ENCODE peak calls at places on chromosomes 1 and 21, in four cellular contexts. X is sigmoid colon, M is cardiac muscle cell, I is OCI-LY7. W is an unnamed sample.

GRCh38 chr1:107787299-107787698 is 177.7 kb downstream of the VAV3 start:
- DNase-seq in X (no peak), M (no peak), I (peak; percentile 62), W (no peak)

GRCh38 chr1:245512181-245512888 is 357.6 kb downstream of the KIF26B start:
- DNase-seq in X (no peak), M (no peak), I (no peak), W (no peak)

GRCh38 chr1:44787506-44787905 is 464 bp downstream of the BEST4 start:
- DNase-seq in X (no peak), M (no peak), I (no peak), W (no peak)

GRCh38 chr1:25817840-25818501 is 1.8 kb upstream of the MTFR1L start:
- DNase-seq in X (no peak), M (no peak), I (no peak), W (peak; percentile 57)

GRCh38 chr1:240619901-240620621 is 8.1 kb upstream of the GREM2 start:
- DNase-seq in X (no peak), M (no peak), I (no peak), W (no peak)

GRCh38 chr1:220818421-220819173 is 31.9 kb downstream of the MTARC1 start:
- DNase-seq in X (peak; percentile 95), M (peak; percentile 62), I (no peak), W (no peak)

GRCh38 chr1:248792342-248792741 is 33.4 kb downstream of the SH3BP5L start:
- DNase-seq in X (no peak), M (no peak), I (no peak), W (no peak)

GRCh38 chr21:23543334-23543733 is 2063.9 kb downstream of the MRPL39 start:
- DNase-seq in X (no peak), M (no peak), I (no peak), W (no peak)

GRCh38 chr1:23367451-23367790 is 2.2 kb downstream of the ZNF436 start:
- DNase-seq in X (no peak), M (no peak), I (peak; percentile 22), W (no peak)

GRCh38 chr1:172951728-172952365 is 98.9 kb downstream of the TNFSF18 start:
- DNase-seq in X (no peak), M (peak; percentile 82), I (no peak), W (no peak)

GRCh38 chr1:62906428-62906886 is 122.5 kb downstream of the ATG4C start:
- DNase-seq in X (no peak), M (peak; percentile 34), I (peak; percentile 3), W (no peak)

GRCh38 chr21:33266784-33267135 is 593 bp downstream of the IL10RB start:
- DNase-seq in X (no peak), M (no peak), I (peak; percentile 52), W (peak; percentile 75)

GRCh38 chr1:22204989-22205913 is 62.4 kb upstream of the WNT4 start:
- DNase-seq in X (no peak), M (peak; percentile 14), I (no peak), W (no peak)

GRCh38 chr1:232886304-232886703 is 64.1 kb upstream of the NTPCR start:
- DNase-seq in X (no peak), M (peak; percentile 51), I (no peak), W (no peak)

GRCh38 chr1:50423670-50424000 is 392 bp upstream of the DMRTA2 start:
- DNase-seq in X (no peak), M (peak; percentile 29), I (no peak), W (no peak)

GRCh38 chr1:1079408-1080121 is 5.5 kb upstream of the RNF223 start:
- DNase-seq in X (peak; percentile 81), M (peak; percentile 85), I (no peak), W (peak; percentile 91)

GRCh38 chr1:206469411-206469932 is 804 bp upstream of the IKBKE start:
- DNase-seq in X (no peak), M (no peak), I (peak; percentile 40), W (no peak)

GRCh38 chr1:3688356-3688755 is 36.0 kb downstream of the TP73 start:
- DNase-seq in X (no peak), M (no peak), I (no peak), W (no peak)

GRCh38 chr1:219385786-219386427 is 212.2 kb downstream of the LYPLAL1 start:
- DNase-seq in X (no peak), M (peak; percentile 76), I (peak; percentile 39), W (no peak)

GRCh38 chr1:51472349-51472748 is 46.7 kb downstream of the EPS15 start:
- DNase-seq in X (no peak), M (peak; percentile 54), I (no peak), W (no peak)

GRCh38 chr21:25983745-25984144 is 186.8 kb downstream of the APP start:
- DNase-seq in X (no peak), M (peak; percentile 65), I (no peak), W (no peak)

GRCh38 chr1:224939844-224940425 is 10.5 kb downstream of the DNAH14 start:
- DNase-seq in X (no peak), M (no peak), I (no peak), W (no peak)

GRCh38 chr1:45329445-45329844 is 2.8 kb downstream of the HPDL start:
- DNase-seq in X (no peak), M (no peak), I (no peak), W (no peak)

GRCh38 chr1:167175901-167176300 is 44.8 kb upstream of the POU2F1 start:
- DNase-seq in X (no peak), M (peak; percentile 10), I (no peak), W (no peak)

GRCh38 chr1:119007343-119007671 is 19.2 kb upstream of the TBX15 start:
- DNase-seq in X (no peak), M (no peak), I (no peak), W (no peak)

GRCh38 chr1:9426291-9426711 is 113.0 kb upstream of the SLC25A33 start:
- DNase-seq in X (no peak), M (peak; percentile 22), I (peak; percentile 99), W (no peak)

GRCh38 chr1:174222166-174222949 is 63.0 kb downstream of the RABGAP1L start:
- DNase-seq in X (no peak), M (peak; percentile 81), I (no peak), W (no peak)

GRCh38 chr1:212791261-212791675 is 309 bp downstream of the NSL1 start:
- DNase-seq in X (no peak), M (peak; percentile 78), I (no peak), W (no peak)

GRCh38 chr1:226656201-226656600 is 82.9 kb downstream of the ITPKB start:
- DNase-seq in X (no peak), M (no peak), I (peak; percentile 50), W (no peak)
- H3K4me1 ChIP-seq in X (no peaks in the 10 kb centered on the region), M (peaks cover 48% of the 10 kb centered on the region), I (no peaks in the 10 kb centered on the region), W (peaks cover 77% of the 10 kb centered on the region)

GRCh38 chr21:42454221-42454570 is 41.8 kb downstream of the RSPH1 start:
- DNase-seq in X (no peak), M (no peak), I (no peak), W (no peak)

GRCh38 chr21:42454791-42455190 is 41.2 kb downstream of the RSPH1 start:
- DNase-seq in X (no peak), M (no peak), I (no peak), W (no peak)

GRCh38 chr21:42452401-42453018 is 43.5 kb downstream of the RSPH1 start:
- DNase-seq in X (no peak), M (no peak), I (no peak), W (no peak)

GRCh38 chr21:42453301-42454220 is 42.5 kb downstream of the RSPH1 start:
- DNase-seq in X (no peak), M (no peak), I (no peak), W (no peak)

GRCh38 chr21:42451941-42452340 is 44.1 kb downstream of the RSPH1 start:
- DNase-seq in X (no peak), M (no peak), I (no peak), W (no peak)
- H3K4me1 ChIP-seq in X (no peaks in the 10 kb centered on the region), M (no peaks in the 10 kb centered on the region), I (peaks cover 29% of the 10 kb centered on the region), W (peaks cover 4% of the 10 kb centered on the region)

GRCh38 chr1:244029137-244029536 is 21.9 kb upstream of the ZBTB18 start:
- DNase-seq in X (no peak), M (no peak), I (no peak), W (no peak)

GRCh38 chr1:244028701-244029100 is 22.4 kb upstream of the ZBTB18 start:
- DNase-seq in X (no peak), M (no peak), I (no peak), W (no peak)

GRCh38 chr1:244030481-244031040 is 20.5 kb upstream of the ZBTB18 start:
- DNase-seq in X (no peak), M (no peak), I (no peak), W (no peak)

GRCh38 chr1:244022859-244023258 is 28.2 kb upstream of the ZBTB18 start:
- DNase-seq in X (no peak), M (no peak), I (no peak), W (no peak)

GRCh38 chr1:244027491-244027890 is 23.6 kb upstream of the ZBTB18 start:
- DNase-seq in X (no peak), M (no peak), I (no peak), W (no peak)
- H3K4me1 ChIP-seq in X (no peaks in the 10 kb centered on the region), M (no peaks in the 10 kb centered on the region), I (no peaks in the 10 kb centered on the region), W (no peaks in the 10 kb centered on the region)

DNA sequence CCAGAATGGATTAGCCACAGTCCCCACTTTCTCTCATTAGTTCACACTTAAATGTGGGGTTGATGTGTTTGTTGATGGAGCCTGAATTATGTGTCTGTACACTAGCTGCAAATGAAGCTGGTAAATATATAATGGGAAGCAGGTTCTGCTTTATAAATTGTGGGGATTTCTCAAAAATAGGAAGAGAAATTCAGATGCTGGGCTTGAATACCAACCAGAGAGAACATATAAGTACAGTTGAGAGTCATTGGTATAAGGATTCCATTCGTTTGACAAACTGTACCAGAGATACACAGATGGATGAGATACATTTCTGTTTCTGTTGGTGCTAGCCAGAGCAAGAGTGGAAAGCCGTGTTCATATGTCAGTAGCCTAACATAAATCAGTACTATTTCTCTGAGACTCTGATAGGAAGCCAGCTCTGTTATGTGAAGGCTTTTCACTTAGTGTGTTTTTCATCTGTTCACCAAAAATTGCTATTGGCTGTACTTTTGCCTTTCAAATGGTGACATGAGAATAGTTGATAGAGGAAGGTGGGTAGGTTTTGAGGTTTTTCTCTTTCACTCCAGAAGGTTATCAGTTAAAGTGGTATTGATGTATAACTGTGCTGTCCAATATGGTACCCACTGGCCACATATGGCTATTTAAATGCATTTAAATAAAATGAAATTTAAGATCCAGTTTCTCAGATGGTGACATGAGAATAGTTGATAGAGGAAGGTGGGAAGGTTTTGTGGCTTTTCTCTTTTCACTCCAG is 15.6 kb downstream of the SMG7 start:
- DNase-seq in X (no peak), M (no peak), I (no peak), W (no peak)
- H3K4me1 ChIP-seq in X (no peaks in the 10 kb centered on the region), M (peaks cover 4% of the 10 kb centered on the region), I (peaks cover 92% of the 10 kb centered on the region), W (no peaks in the 10 kb centered on the region)

DNA sequence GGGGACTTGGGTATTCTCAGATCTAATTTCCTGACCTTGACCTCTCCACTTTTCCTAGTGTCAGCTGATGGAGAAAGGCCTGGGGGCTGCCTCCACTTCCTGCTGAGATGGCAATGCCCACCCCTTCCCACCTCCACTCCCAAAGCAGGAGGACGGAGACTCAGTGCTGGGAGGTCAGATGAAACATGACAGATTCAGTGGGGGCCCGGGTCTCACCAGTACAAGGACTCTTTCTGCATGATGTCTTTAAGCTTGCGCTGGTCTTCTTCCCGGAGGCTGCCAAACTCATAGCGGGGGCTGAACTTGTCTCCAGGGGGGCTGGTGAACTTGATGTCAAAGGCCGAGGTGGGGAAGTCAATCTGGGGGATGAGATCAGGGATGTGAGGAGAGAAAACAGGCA is 35.6 kb upstream of the PPP1R15B start:
- DNase-seq in X (no peak), M (no peak), I (no peak), W (no peak)
- H3K4me1 ChIP-seq in X (no peaks in the 10 kb centered on the region), M (peaks cover 25% of the 10 kb centered on the region), I (peaks cover 30% of the 10 kb centered on the region), W (peaks cover 23% of the 10 kb centered on the region)

GRCh38 chr1:160622885-160623633 is 23.8 kb downstream of the SLAMF1 start:
- DNase-seq in X (no peak), M (no peak), I (peak; percentile 56), W (no peak)
- H3K4me1 ChIP-seq in X (no peaks in the 10 kb centered on the region), M (no peaks in the 10 kb centered on the region), I (peaks cover 100% of the 10 kb centered on the region), W (no peaks in the 10 kb centered on the region)

W was measured in upper lobe of right lung.